ENCODE peak calls at places on chromosomes 3 and 15, in ten cellular contexts. Z is tibial nerve, O is fibroblast of lung, T is GM10248, M is cardiac muscle cell, K is suprapubic skin, F is astrocyte, A is WTC11, Y is Caco-2, H is GM12864. C is an unnamed sample.

GRCh38 chr15:94722025-94722636 is 490.8 kb downstream of the MCTP2 start:
- DNase-seq in Z (no peak), O (no peak), T (no peak), M (no peak), K (no peak), F (no peak), A (no peak), Y (no peak), H (no peak), C (no peak)

GRCh38 chr15:75361989-75362641 is 6.3 kb downstream of the MAN2C1 start:
- DNase-seq in Z (no peak), O (no peak), T (no peak), M (no peak), K (no peak), F (no peak), A (no peak), Y (no peak), H (no peak), C (no peak)

GRCh38 chr15:31230630-31231485 is 95.8 kb upstream of the KLF13 start:
- DNase-seq in Z (no peak), O (no peak), T (peak), M (no peak), K (no peak), F (no peak), A (no peak), Y (no peak), H (peak), C (no peak)

GRCh38 chr3:177836671-177837070 is 639.4 kb upstream of the TBL1XR1 start:
- DNase-seq in Z (no peak), O (peak), T (no peak), M (peak), K (no peak), F (peak), A (no peak), Y (no peak), H (no peak), C (no peak)

GRCh38 chr3:118272976-118273375 is 761.7 kb downstream of the IGSF11 start:
- DNase-seq in Z (no peak), O (no peak), T (no peak), M (no peak), K (no peak), F (no peak), A (no peak), Y (no peak), H (no peak), C (no peak)

GRCh38 chr3:15405448-15406050 is 21.8 kb downstream of the METTL6 start:
- DNase-seq in Z (no peak), O (peak), T (peak), M (peak), K (no peak), F (peak), A (no peak), Y (no peak), H (peak), C (no peak)

GRCh38 chr3:65262554-65262953 is 574.8 kb upstream of the ADAMTS9 start:
- DNase-seq in Z (no peak), O (no peak), T (no peak), M (peak), K (no peak), F (peak), A (no peak), Y (no peak), H (no peak), C (no peak)

GRCh38 chr3:21839181-21839580 is 88.2 kb upstream of the ZNF385D start:
- DNase-seq in Z (no peak), O (no peak), T (no peak), M (no peak), K (no peak), F (peak), A (no peak), Y (no peak), H (no peak), C (no peak)

GRCh38 chr3:181913254-181913653 is 201.5 kb downstream of the SOX2 start:
- DNase-seq in Z (no peak), O (no peak), T (no peak), M (no peak), K (no peak), F (peak), A (no peak), Y (no peak), H (no peak), C (no peak)

GRCh38 chr15:84883916-84884781 is at the start of gene SLC28A1:
- DNase-seq in Z (no peak), O (no peak), T (no peak), M (no peak), K (no peak), F (no peak), A (no peak), Y (no peak), H (no peak), C (no peak)

GRCh38 chr15:89836255-89837133 is 21.8 kb upstream of the ANPEP start:
- DNase-seq in Z (no peak), O (peak), T (no peak), M (peak), K (no peak), F (peak), A (no peak), Y (no peak), H (no peak), C (no peak)

GRCh38 chr15:37678124-37678523 is 256.3 kb upstream of the TMCO5A start:
- DNase-seq in Z (no peak), O (no peak), T (no peak), M (no peak), K (no peak), F (no peak), A (peak), Y (no peak), H (no peak), C (no peak)

GRCh38 chr15:40479024-40479423 is 8.2 kb downstream of the CHST14 start:
- DNase-seq in Z (no peak), O (no peak), T (no peak), M (no peak), K (no peak), F (no peak), A (no peak), Y (no peak), H (no peak), C (no peak)
- TF ChIP-seq CTCF in Z (no peak), O (no peak), T (no peak), M (no peak), K (no peak), F (no peak), A (no peak), Y (no peak), H (no peak), C (no peak)

GRCh38 chr3:57582470-57583168 is 14.5 kb downstream of the ARF4 start:
- DNase-seq in Z (no peak), O (no peak), T (no peak), M (no peak), K (no peak), F (no peak), A (peak), Y (peak), H (no peak), C (no peak)
- TF ChIP-seq CTCF in Z (no peak), O (peak), T (no peak), M (peak), K (no peak), F (no peak), A (no peak), Y (peak), H (peak), C (peak)

GRCh38 chr3:851098-851790 is 241.6 kb upstream of the CNTN6 start:
- DNase-seq in Z (no peak), O (no peak), T (peak), M (no peak), K (no peak), F (no peak), A (no peak), Y (no peak), H (no peak), C (no peak)

GRCh38 chr3:853489-853888 is 239.3 kb upstream of the CNTN6 start:
- DNase-seq in Z (no peak), O (no peak), T (no peak), M (no peak), K (no peak), F (no peak), A (no peak), Y (no peak), H (no peak), C (no peak)

GRCh38 chr3:852033-852432 is 240.8 kb upstream of the CNTN6 start:
- DNase-seq in Z (no peak), O (no peak), T (peak), M (no peak), K (no peak), F (no peak), A (no peak), Y (no peak), H (no peak), C (no peak)
- TF ChIP-seq CTCF in Z (no peak), O (no peak), T (peak), M (no peak), K (no peak), F (no peak), A (no peak), Y (no peak), H (peak), C (no peak)

GRCh38 chr3:60754617-60755016 is 496.6 kb downstream of the FHIT start:
- DNase-seq in Z (no peak), O (no peak), T (no peak), M (no peak), K (no peak), F (peak), A (no peak), Y (no peak), H (no peak), C (no peak)

GRCh38 chr3:60756231-60756630 is 495.0 kb downstream of the FHIT start:
- DNase-seq in Z (no peak), O (no peak), T (no peak), M (no peak), K (no peak), F (peak), A (no peak), Y (no peak), H (no peak), C (no peak)

GRCh38 chr3:60752800-60753199 is 498.5 kb downstream of the FHIT start:
- DNase-seq in Z (no peak), O (peak), T (no peak), M (no peak), K (no peak), F (peak), A (no peak), Y (no peak), H (no peak), C (no peak)

GRCh38 chr3:60756636-60757035 is 494.6 kb downstream of the FHIT start:
- DNase-seq in Z (no peak), O (no peak), T (no peak), M (no peak), K (no peak), F (peak), A (no peak), Y (no peak), H (no peak), C (no peak)

GRCh38 chr3:60755094-60755493 is 496.2 kb downstream of the FHIT start:
- DNase-seq in Z (no peak), O (no peak), T (no peak), M (no peak), K (no peak), F (no peak), A (peak), Y (peak), H (no peak), C (peak)
- TF ChIP-seq CTCF in Z (no peak), O (no peak), T (no peak), M (no peak), K (no peak), F (no peak), A (peak), Y (peak), H (peak), C (peak)

GRCh38 chr3:159929181-159929893 is 59.3 kb upstream of the IL12A start:
- DNase-seq in Z (no peak), O (peak), T (peak), M (peak), K (no peak), F (peak), A (no peak), Y (peak), H (no peak), C (no peak)
- TF ChIP-seq CTCF in Z (peak), O (peak), T (peak), M (peak), K (no peak), F (peak), A (no peak), Y (peak), H (peak), C (no peak)

DNA sequence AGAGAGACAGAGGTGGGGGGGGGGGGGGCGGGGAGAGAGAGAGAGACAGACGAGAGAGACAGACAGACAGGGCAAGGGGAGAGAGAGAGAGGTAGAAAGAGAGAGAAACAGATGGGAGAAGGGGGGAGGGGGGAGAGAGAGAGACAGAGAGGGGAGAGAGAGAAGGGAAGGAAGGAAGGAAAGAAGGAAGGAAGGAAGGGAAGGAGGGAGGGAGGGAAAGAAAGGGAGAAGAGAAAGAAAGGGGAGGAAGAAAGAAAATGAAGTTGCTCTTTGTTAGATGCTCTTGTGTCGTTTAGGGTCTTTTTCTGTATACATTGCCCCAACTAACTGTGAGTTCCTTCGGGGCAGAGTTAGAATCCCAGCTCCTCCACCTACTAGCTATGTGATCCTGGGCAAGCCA is 19.0 kb upstream of the EPHB3 start:
- DNase-seq in Z (no peak), O (no peak), T (no peak), M (no peak), K (no peak), F (no peak), A (no peak), Y (no peak), H (no peak), C (no peak)
- TF ChIP-seq CTCF in Z (no peak), O (no peak), T (no peak), M (no peak), K (no peak), F (no peak), A (no peak), Y (no peak), H (no peak), C (no peak)

GRCh38 chr3:46090161-46090591 is 62.9 kb upstream of the XCR1 start:
- DNase-seq in Z (no peak), O (no peak), T (peak), M (no peak), K (no peak), F (no peak), A (no peak), Y (no peak), H (no peak), C (no peak)

GRCh38 chr3:46086083-46086437 is 58.8 kb upstream of the XCR1 start:
- DNase-seq in Z (no peak), O (no peak), T (no peak), M (no peak), K (no peak), F (no peak), A (no peak), Y (no peak), H (no peak), C (no peak)

GRCh38 chr3:46085421-46086082 is 58.3 kb upstream of the XCR1 start:
- DNase-seq in Z (no peak), O (no peak), T (no peak), M (no peak), K (no peak), F (no peak), A (no peak), Y (no peak), H (no peak), C (no peak)

GRCh38 chr3:46089237-46090011 is 62.1 kb upstream of the XCR1 start:
- DNase-seq in Z (peak), O (peak), T (peak), M (peak), K (peak), F (peak), A (no peak), Y (no peak), H (peak), C (no peak)

GRCh38 chr3:46087871-46088270 is 60.6 kb upstream of the XCR1 start:
- DNase-seq in Z (no peak), O (peak), T (no peak), M (peak), K (no peak), F (peak), A (no peak), Y (peak), H (no peak), C (no peak)
- TF ChIP-seq CTCF in Z (peak), O (peak), T (peak), M (peak), K (no peak), F (peak), A (no peak), Y (peak), H (peak), C (no peak)

GRCh38 chr15:35723852-35724251 is 177.9 kb upstream of the DPH6 start:
- DNase-seq in Z (no peak), O (no peak), T (no peak), M (no peak), K (no peak), F (peak), A (no peak), Y (no peak), H (no peak), C (no peak)

GRCh38 chr15:35727627-35728026 is 181.7 kb upstream of the DPH6 start:
- DNase-seq in Z (no peak), O (no peak), T (no peak), M (no peak), K (no peak), F (no peak), A (no peak), Y (no peak), H (no peak), C (no peak)

GRCh38 chr15:35724626-35725025 is 178.7 kb upstream of the DPH6 start:
- DNase-seq in Z (no peak), O (no peak), T (no peak), M (no peak), K (no peak), F (no peak), A (no peak), Y (no peak), H (no peak), C (no peak)

GRCh38 chr15:35725353-35725752 is 179.4 kb upstream of the DPH6 start:
- DNase-seq in Z (no peak), O (peak), T (no peak), M (peak), K (no peak), F (peak), A (no peak), Y (no peak), H (no peak), C (no peak)

DNA sequence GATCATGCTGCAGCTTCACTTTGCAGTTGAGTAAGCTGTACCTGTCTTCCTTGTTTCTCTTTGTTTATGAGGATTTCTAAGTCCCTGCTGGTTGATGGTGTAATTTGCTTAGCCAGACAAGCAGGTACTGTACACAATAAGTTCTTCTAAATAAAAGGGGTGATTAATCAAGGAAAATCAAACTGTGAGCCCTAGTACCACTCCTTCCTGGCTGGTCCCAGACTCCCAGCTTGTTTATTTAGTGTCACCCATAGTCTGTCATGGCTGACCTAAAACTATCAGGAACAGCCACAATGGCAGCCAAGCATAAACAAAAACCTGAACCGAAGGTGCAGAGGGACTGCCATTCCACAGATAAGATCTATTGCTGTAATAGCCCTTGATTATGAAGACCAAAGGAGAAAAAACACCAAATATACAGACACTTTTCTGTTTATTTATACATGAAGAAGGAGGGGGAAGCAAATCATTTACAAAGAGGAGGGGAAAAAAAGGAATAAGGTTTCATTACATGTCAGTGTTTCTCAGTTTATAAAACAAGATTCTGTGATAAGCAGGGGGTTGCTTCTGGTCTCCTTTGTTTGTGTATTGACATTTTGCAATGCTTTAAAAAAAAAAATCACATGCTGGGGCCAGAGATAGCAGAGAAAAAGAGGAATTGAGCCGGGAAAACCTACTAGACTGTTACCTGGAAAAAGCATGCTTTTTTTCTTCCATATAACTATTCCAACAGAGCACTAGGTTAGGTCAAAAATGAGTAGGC is 182.4 kb upstream of the DPH6 start:
- DNase-seq in Z (no peak), O (peak), T (no peak), M (no peak), K (no peak), F (peak), A (no peak), Y (peak), H (no peak), C (no peak)
- TF ChIP-seq CTCF in Z (no peak), O (no peak), T (no peak), M (no peak), K (no peak), F (no peak), A (no peak), Y (no peak), H (no peak), C (no peak)

GRCh38 chr3:149720918-149721317 is 31.4 kb downstream of the COMMD2 start:
- DNase-seq in Z (no peak), O (no peak), T (no peak), M (no peak), K (no peak), F (no peak), A (no peak), Y (no peak), H (no peak), C (no peak)

GRCh38 chr3:149716984-149717383 is 35.3 kb downstream of the COMMD2 start:
- DNase-seq in Z (no peak), O (no peak), T (no peak), M (no peak), K (no peak), F (no peak), A (no peak), Y (no peak), H (no peak), C (no peak)

GRCh38 chr3:149715247-149715646 is 37.0 kb downstream of the COMMD2 start:
- DNase-seq in Z (no peak), O (no peak), T (no peak), M (no peak), K (no peak), F (no peak), A (no peak), Y (no peak), H (no peak), C (no peak)

GRCh38 chr3:149713730-149714654 is 38.3 kb downstream of the COMMD2 start:
- DNase-seq in Z (no peak), O (no peak), T (no peak), M (no peak), K (no peak), F (no peak), A (no peak), Y (peak), H (no peak), C (no peak)

DNA sequence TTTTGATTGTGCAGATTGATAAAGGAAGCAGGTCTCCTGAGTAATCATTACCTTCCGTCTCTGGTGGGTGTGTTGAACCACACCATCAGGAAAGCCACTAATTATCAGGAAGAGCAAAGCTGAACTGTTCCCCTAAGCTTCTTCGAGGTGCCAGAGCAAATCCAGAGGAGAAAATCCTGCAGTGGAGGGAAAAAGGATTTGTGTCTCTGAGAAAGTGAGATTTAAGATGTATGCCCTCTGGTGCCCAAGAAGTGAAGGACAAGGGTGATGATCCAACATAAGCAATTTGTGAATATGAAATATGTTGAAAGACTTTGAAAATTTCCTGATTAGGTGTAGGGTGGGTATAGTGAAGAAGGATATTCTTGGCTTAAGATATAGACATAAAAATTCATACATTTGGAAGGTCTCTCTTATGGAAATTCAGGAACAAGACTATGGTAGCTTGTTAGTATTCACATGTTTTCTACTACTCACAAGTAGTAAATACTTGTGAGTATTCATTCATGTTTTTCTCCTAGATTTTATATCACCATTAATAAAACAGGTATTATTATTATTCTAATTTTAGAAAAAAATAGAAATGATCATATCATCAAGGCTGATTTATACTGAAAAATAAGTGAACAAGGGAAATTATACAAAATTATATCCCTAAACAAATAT is 34.8 kb downstream of the COMMD2 start:
- DNase-seq in Z (peak), O (peak), T (peak), M (peak), K (no peak), F (peak), A (peak), Y (peak), H (no peak), C (peak)
- TF ChIP-seq CTCF in Z (peak), O (peak), T (peak), M (peak), K (peak), F (peak), A (peak), Y (peak), H (peak), C (peak)

C was measured in neural crest cell.